ENCODE peak calls at places on chromosomes 5 and 9, in five cellular contexts. Y is HTR-8/SVneo; Q is BJ; K is CD8-positive, alpha-beta memory T cell; E is NCI-H345. O is an unnamed sample.

GRCh38 chr9:98222885-98223640 is 30.6 kb upstream of the CORO2A start:
- DNase-seq in Y (peak), Q (peak), K (no peak), E (no peak), O (no peak)

GRCh38 chr5:149240354-149240998 is 31.2 kb upstream of the AFAP1L1 start:
- DNase-seq in K (peak), Q (no peak), Y (no peak), E (no peak), O (peak)

GRCh38 chr9:4489919-4490704 is at the start of gene SLC1A1:
- DNase-seq in K (peak), Y (peak), Q (no peak), E (peak), O (peak)

GRCh38 chr9:130740218-130741023 is 46.8 kb downstream of the EXOSC2 start:
- DNase-seq in E (no peak), K (no peak), Q (no peak), Y (no peak), O (no peak)

GRCh38 chr9:117403848-117404247 is 11.0 kb downstream of the ASTN2 start:
- DNase-seq in E (peak), K (no peak), Q (no peak), Y (no peak), O (no peak)

GRCh38 chr9:114905160-114905940 is 25.0 kb downstream of the TNFSF8 start:
- DNase-seq in Q (no peak), Y (no peak), K (no peak), E (peak), O (no peak)

GRCh38 chr5:139474815-139475791 is 4.3 kb downstream of the SMIM33 start:
- DNase-seq in E (no peak), Y (peak), K (no peak), Q (peak), O (peak)

GRCh38 chr5:141529002-141529401 is 40.1 kb downstream of the PCDHGC5 start:
- DNase-seq in Q (no peak), E (no peak), K (no peak), Y (no peak), O (no peak)

GRCh38 chr5:153276151-153276550 is 214.3 kb upstream of the GRIA1 start:
- DNase-seq in K (no peak), Y (peak), Q (no peak), E (no peak), O (no peak)

GRCh38 chr5:141488591-141489478 is at the start of gene PCDHGC5:
- DNase-seq in K (no peak), Q (no peak), Y (no peak), E (no peak), O (no peak)

GRCh38 chr5:77944757-77945340 is 168.7 kb upstream of the TBCA start:
- DNase-seq in E (no peak), Y (no peak), Q (no peak), K (no peak), O (no peak)

GRCh38 chr9:98087420-98088354 is 31.2 kb downstream of the NANS start:
- DNase-seq in Y (no peak), K (peak), E (no peak), Q (no peak), O (peak)

GRCh38 chr9:128921881-128922763 is 1.3 kb downstream of the PHYHD1 start:
- DNase-seq in Q (no peak), E (no peak), K (no peak), Y (no peak), O (no peak)

GRCh38 chr5:34410411-34411139 is 245.6 kb upstream of the RAI14 start:
- DNase-seq in K (no peak), Q (peak), E (no peak), Y (no peak), O (no peak)

GRCh38 chr5:103414598-103414997 is 148.0 kb downstream of the NUDT12 start:
- DNase-seq in K (no peak), Q (no peak), E (no peak), Y (no peak), O (no peak)

GRCh38 chr5:67094476-67095300 is 101.9 kb downstream of the CD180 start:
- DNase-seq in Y (no peak), E (no peak), Q (no peak), K (no peak), O (no peak)

GRCh38 chr5:10116594-10116993 is 133.1 kb downstream of the ATPSCKMT start:
- DNase-seq in K (no peak), Y (no peak), Q (no peak), E (no peak), O (no peak)

GRCh38 chr9:98687911-98688310 is 20.8 kb downstream of the GABBR2 start:
- DNase-seq in E (no peak), K (no peak), Q (no peak), Y (no peak), O (no peak)

GRCh38 chr5:139760066-139761056 is 35.2 kb upstream of the PSD2 start:
- DNase-seq in Q (no peak), K (no peak), E (no peak), Y (no peak), O (no peak)

GRCh38 chr9:129027685-129028191 is 393 bp downstream of the SH3GLB2 start:
- DNase-seq in E (peak), Y (no peak), K (no peak), Q (no peak), O (no peak)